ENCODE peak calls at places on chromosomes 11 and 22, in six cellular contexts. M, J, X, V, T and U are unnamed samples.
A peak's percentile ranks its signal among the peaks of the same experiment; 100 is the strongest.

GRCh38 chr22:31296258-31296657 is 4.0 kb upstream of the PIK3IP1 start:
- DNase-seq in X (no peak), M (no peak), V (no peak), J (no peak), T (no peak), U (no peak)

GRCh38 chr11:33936745-33937612 is 45.1 kb upstream of the LMO2 start:
- DNase-seq in X (peak; percentile 87), T (no peak), V (no peak), M (no peak), J (no peak), U (no peak)

GRCh38 chr11:116224889-116225200 is 547.9 kb downstream of the BUD13 start:
- DNase-seq in X (no peak), V (no peak), M (no peak), J (no peak), T (no peak), U (peak; percentile 56)

GRCh38 chr11:55806248-55806647 is 4.9 kb upstream of the OR5L1 start:
- DNase-seq in V (no peak), T (no peak), M (no peak), J (no peak), X (no peak), U (no peak)

GRCh38 chr11:97751405-97751804 is 1269.3 kb upstream of the CNTN5 start:
- DNase-seq in M (no peak), V (no peak), J (no peak), X (no peak), T (no peak), U (no peak)

GRCh38 chr11:69131644-69132300 is 24.0 kb upstream of the SMIM38 start:
- DNase-seq in X (peak; percentile 59), V (peak; percentile 89), J (peak; percentile 68), T (peak; percentile 80), M (no peak), U (peak; percentile 70)

GRCh38 chr11:127002669-127003259 is 2.2 kb upstream of the KIRREL3 start:
- DNase-seq in M (no peak), T (no peak), V (no peak), X (no peak), J (no peak), U (no peak)

GRCh38 chr22:33538277-33538885 is 381.9 kb downstream of the LARGE1 start:
- DNase-seq in V (no peak), T (no peak), M (no peak), X (no peak), J (no peak), U (no peak)

GRCh38 chr11:58650496-58650895 is 28.0 kb downstream of the CNTF start:
- DNase-seq in T (no peak), V (no peak), X (no peak), J (no peak), M (no peak), U (no peak)
- TF ChIP-seq CHD2 in T (no peak), V (no peak), X (no peak), J (no peak), M (no peak), U (no peak)

DNA sequence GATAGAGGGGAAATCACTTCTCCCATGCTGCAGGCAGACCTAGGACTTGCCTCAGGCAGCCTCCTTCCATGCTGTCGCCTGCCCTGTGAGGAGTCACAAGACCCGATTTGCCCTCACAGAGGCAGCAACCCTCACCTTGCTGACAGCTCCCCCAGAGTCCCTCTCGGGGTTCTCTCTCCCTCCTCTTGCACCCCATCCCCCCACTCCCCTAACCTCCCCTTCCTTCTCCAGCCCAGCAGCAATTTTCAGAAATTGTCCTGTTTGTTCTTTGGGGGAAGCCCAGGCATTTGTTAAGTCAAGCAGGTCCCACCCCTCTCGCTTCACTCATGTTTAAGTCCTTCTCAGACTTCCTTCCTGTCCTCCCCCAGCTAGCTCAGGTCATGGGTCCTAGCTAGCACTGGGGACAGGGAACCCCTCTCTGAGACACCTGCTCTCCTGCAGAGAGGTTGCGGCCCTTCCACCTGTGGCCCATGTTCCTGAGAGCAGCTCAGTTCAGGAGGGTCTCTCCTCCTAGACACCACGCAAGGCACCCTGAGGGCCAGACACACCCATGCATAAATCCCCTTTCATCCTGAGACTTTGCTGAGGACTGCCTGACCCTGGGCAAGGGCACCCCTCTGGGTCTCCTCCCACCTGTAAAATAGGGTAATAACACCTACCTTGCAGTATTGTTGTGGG is 6.3 kb upstream of the FXYD2 start:
- DNase-seq in V (peak; percentile 41), T (no peak), M (no peak), J (no peak), X (no peak), U (no peak)
- TF ChIP-seq CHD2 in V (no peak), T (no peak), M (no peak), J (no peak), X (no peak), U (no peak)

GRCh38 chr11:131692151-131692550 is 321.7 kb downstream of the NTM start:
- DNase-seq in J (no peak), V (no peak), M (no peak), T (no peak), X (no peak), U (no peak)
- TF ChIP-seq CHD2 in J (no peak), V (no peak), M (no peak), T (no peak), X (no peak), U (no peak)

GRCh38 chr22:37161442-37161841 is 11.7 kb upstream of the IL2RB start:
- DNase-seq in M (no peak), T (peak; percentile 18), J (peak; percentile 25), V (no peak), X (peak; percentile 65), U (no peak)
- TF ChIP-seq CHD2 in M (no peak), T (no peak), J (no peak), V (no peak), X (no peak), U (no peak)

GRCh38 chr11:8167796-8168195 is 1.0 kb downstream of the RIC3 start:
- DNase-seq in T (no peak), M (no peak), X (no peak), V (no peak), J (no peak), U (no peak)

GRCh38 chr11:8168485-8169257 is at the start of gene RIC3:
- DNase-seq in J (no peak), X (no peak), T (no peak), V (peak; percentile 80), M (no peak), U (peak; percentile 74)
- TF ChIP-seq CHD2 in J (no peak), X (no peak), T (no peak), V (no peak), M (no peak), U (no peak)

GRCh38 chr11:78957481-78958245 is 383.0 kb upstream of the NARS2 start:
- DNase-seq in J (no peak), T (no peak), X (no peak), M (no peak), V (no peak), U (no peak)
- TF ChIP-seq CHD2 in J (no peak), T (no peak), X (no peak), M (no peak), V (no peak), U (no peak)

GRCh38 chr11:104522123-104522522 is 358.2 kb upstream of the PDGFD start:
- DNase-seq in T (no peak), V (no peak), J (no peak), X (no peak), M (no peak), U (no peak)

GRCh38 chr11:104524276-104524675 is 360.3 kb upstream of the PDGFD start:
- DNase-seq in T (no peak), M (no peak), V (no peak), X (no peak), J (no peak), U (no peak)

GRCh38 chr11:104523611-104524010 is 359.7 kb upstream of the PDGFD start:
- DNase-seq in J (no peak), X (no peak), V (no peak), T (no peak), M (no peak), U (no peak)

GRCh38 chr11:104525416-104525815 is 361.5 kb upstream of the PDGFD start:
- DNase-seq in V (no peak), X (no peak), J (no peak), T (no peak), M (no peak), U (no peak)

DNA sequence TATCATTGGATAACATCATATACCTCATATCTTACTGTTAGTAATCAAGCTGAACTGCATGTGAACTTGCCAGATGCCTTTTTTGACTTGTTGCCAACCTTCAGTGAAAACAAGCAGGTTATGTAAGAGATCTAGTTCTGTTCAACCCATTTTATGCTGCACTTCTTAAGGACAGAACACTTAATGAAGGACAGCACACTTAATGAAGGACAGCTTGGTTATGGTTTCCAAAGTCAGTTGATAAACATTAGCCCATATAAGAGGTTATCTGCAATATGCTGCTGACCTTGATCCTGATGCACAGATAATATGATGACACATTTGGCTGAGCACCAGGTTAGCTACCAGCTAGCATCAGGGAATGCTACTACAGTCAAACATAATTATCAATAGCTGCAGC is 358.7 kb upstream of the PDGFD start:
- DNase-seq in V (no peak), J (no peak), T (peak; percentile 0), X (no peak), M (no peak), U (peak; percentile 25)
- TF ChIP-seq CHD2 in V (no peak), J (no peak), T (no peak), X (no peak), M (no peak), U (no peak)